ENCODE peak calls at places on chromosomes 6 and 20, in five cellular contexts. One of them, this sample, is unnamed.

GRCh38 chr6:143805832-143806281 is 37.3 kb upstream of the LTV1 start:
- DNase-seq in breast epithelium: no peak
- DNase-seq in IMR-90: peak; percentile 80
- DNase-seq in tibial nerve: no peak
- DNase-seq in uterus: no peak
- DNase-seq in this sample: no peak

GRCh38 chr6:65924411-65924810 is 217.4 kb upstream of the EYS start:
- DNase-seq in uterus: no peak
- DNase-seq in IMR-90: no peak
- DNase-seq in breast epithelium: no peak
- DNase-seq in tibial nerve: no peak
- DNase-seq in this sample: no peak

GRCh38 chr6:73680289-73680688 is 15.7 kb upstream of the CD109 start:
- DNase-seq in IMR-90: no peak
- DNase-seq in tibial nerve: no peak
- DNase-seq in breast epithelium: no peak
- DNase-seq in uterus: no peak
- DNase-seq in this sample: no peak

GRCh38 chr6:164663634-164664033 is 645.8 kb downstream of the C6orf118 start:
- DNase-seq in tibial nerve: no peak
- DNase-seq in IMR-90: no peak
- DNase-seq in uterus: no peak
- DNase-seq in breast epithelium: no peak
- DNase-seq in this sample: no peak

GRCh38 chr20:43040427-43040826 is 149.3 kb downstream of the PTPRT start:
- DNase-seq in tibial nerve: no peak
- DNase-seq in uterus: no peak
- DNase-seq in breast epithelium: no peak
- DNase-seq in IMR-90: no peak
- DNase-seq in this sample: peak; percentile 11

GRCh38 chr6:32081168-32081624 is 27.9 kb downstream of the TNXB start:
- DNase-seq in uterus: peak; percentile 90
- DNase-seq in IMR-90: peak; percentile 89
- DNase-seq in tibial nerve: peak; percentile 65
- DNase-seq in breast epithelium: peak; percentile 52
- DNase-seq in this sample: peak; percentile 95

GRCh38 chr20:58542411-58543095 is 27.4 kb upstream of the APCDD1L start:
- DNase-seq in uterus: no peak
- DNase-seq in breast epithelium: no peak
- DNase-seq in tibial nerve: no peak
- DNase-seq in IMR-90: peak; percentile 36
- DNase-seq in this sample: no peak

GRCh38 chr6:119671105-119671504 is 321.5 kb upstream of the MAN1A1 start:
- DNase-seq in IMR-90: no peak
- DNase-seq in breast epithelium: no peak
- DNase-seq in tibial nerve: no peak
- DNase-seq in uterus: no peak
- DNase-seq in this sample: no peak

GRCh38 chr6:43269273-43270007 is 26.2 kb downstream of the TTBK1 start:
- DNase-seq in uterus: no peak
- DNase-seq in tibial nerve: no peak
- DNase-seq in breast epithelium: no peak
- DNase-seq in IMR-90: no peak
- DNase-seq in this sample: no peak

GRCh38 chr6:11538799-11539468 is 1.4 kb downstream of the TMEM170B start:
- DNase-seq in IMR-90: no peak
- DNase-seq in breast epithelium: no peak
- DNase-seq in uterus: no peak
- DNase-seq in tibial nerve: no peak
- DNase-seq in this sample: no peak

GRCh38 chr6:11536795-11537194 is 754 bp upstream of the TMEM170B start:
- DNase-seq in uterus: peak; percentile 21
- DNase-seq in tibial nerve: no peak
- DNase-seq in IMR-90: no peak
- DNase-seq in breast epithelium: no peak
- DNase-seq in this sample: no peak

GRCh38 chr6:11535801-11536230 is 1.7 kb upstream of the TMEM170B start:
- DNase-seq in tibial nerve: no peak
- DNase-seq in uterus: no peak
- DNase-seq in IMR-90: peak; percentile 46
- DNase-seq in breast epithelium: no peak
- DNase-seq in this sample: peak; percentile 23

GRCh38 chr6:11538049-11538798 is 675 bp downstream of the TMEM170B start:
- DNase-seq in breast epithelium: no peak
- DNase-seq in uterus: peak; percentile 31
- DNase-seq in IMR-90: no peak
- DNase-seq in tibial nerve: no peak
- DNase-seq in this sample: no peak

DNA sequence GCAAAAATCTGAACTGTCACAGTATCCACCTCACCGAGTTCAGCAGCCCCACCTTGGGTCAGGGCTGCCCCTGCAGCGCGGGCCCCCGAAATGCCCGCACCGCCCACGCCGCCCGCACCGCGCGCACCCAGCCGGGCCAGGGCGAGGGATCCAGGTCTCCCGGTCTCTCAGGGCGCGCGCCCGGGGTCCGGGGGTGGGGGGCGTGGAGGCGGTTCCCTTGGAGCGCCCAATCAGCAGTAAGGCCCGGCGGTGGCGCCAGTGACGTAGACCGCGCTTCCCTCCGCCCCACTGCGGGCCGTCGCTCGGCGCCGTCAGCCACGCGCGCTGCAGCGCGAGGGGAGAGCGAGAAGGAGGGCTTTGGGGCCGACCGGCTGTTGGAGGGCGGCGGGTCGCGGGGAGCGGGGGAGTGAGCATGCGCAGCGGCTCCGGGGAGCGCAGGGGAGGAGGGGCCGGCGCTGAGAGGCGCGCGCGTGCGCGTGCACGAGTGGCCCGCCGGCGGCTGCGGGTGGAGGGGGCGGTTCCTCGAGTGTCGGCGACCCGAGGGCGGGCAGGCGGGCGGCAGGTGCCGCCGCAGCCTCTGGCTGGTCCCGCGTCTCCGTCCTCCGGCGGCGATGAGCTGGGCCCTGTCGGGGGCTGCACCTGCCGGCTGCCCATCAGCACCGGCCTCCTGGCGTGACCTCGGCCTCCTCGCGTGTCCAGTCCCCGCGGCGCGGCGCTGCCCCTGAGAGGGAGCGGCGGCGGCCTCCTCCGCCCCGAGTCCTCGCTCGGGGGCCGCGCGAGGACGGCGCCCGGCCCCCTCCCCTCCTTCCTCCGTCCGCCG is at the start of gene TMEM170B:
- DNase-seq in uterus: peak; percentile 92
- DNase-seq in IMR-90: peak; percentile 81
- DNase-seq in tibial nerve: peak; percentile 78
- DNase-seq in breast epithelium: peak; percentile 84
- DNase-seq in this sample: peak; percentile 87
- TF ChIP-seq POLR2A in uterus: peak; percentile 81
- TF ChIP-seq POLR2A in IMR-90: no peak
- TF ChIP-seq POLR2A in tibial nerve: peak; percentile 71
- TF ChIP-seq POLR2A in breast epithelium: no peak
- TF ChIP-seq POLR2A in this sample: peak; percentile 34

GRCh38 chr6:24710519-24711303 is 8.2 kb downstream of the C6orf62 start:
- DNase-seq in IMR-90: no peak
- DNase-seq in tibial nerve: no peak
- DNase-seq in breast epithelium: no peak
- DNase-seq in uterus: no peak
- DNase-seq in this sample: no peak
- TF ChIP-seq POLR2A in IMR-90: no peak
- TF ChIP-seq POLR2A in tibial nerve: no peak
- TF ChIP-seq POLR2A in breast epithelium: no peak
- TF ChIP-seq POLR2A in uterus: no peak
- TF ChIP-seq POLR2A in this sample: no peak

GRCh38 chr6:113855500-113856010 is 1.6 kb upstream of the MARCKS start:
- DNase-seq in IMR-90: peak; percentile 55
- DNase-seq in uterus: peak; percentile 36
- DNase-seq in tibial nerve: no peak
- DNase-seq in breast epithelium: no peak
- DNase-seq in this sample: no peak
- TF ChIP-seq POLR2A in IMR-90: no peak
- TF ChIP-seq POLR2A in uterus: no peak
- TF ChIP-seq POLR2A in tibial nerve: no peak
- TF ChIP-seq POLR2A in breast epithelium: no peak
- TF ChIP-seq POLR2A in this sample: no peak

GRCh38 chr20:10502098-10502526 is 67.0 kb downstream of the SLX4IP start:
- DNase-seq in tibial nerve: no peak
- DNase-seq in uterus: no peak
- DNase-seq in breast epithelium: no peak
- DNase-seq in IMR-90: no peak
- DNase-seq in this sample: no peak
- TF ChIP-seq POLR2A in tibial nerve: no peak
- TF ChIP-seq POLR2A in uterus: no peak
- TF ChIP-seq POLR2A in breast epithelium: no peak
- TF ChIP-seq POLR2A in IMR-90: no peak
- TF ChIP-seq POLR2A in this sample: no peak

DNA sequence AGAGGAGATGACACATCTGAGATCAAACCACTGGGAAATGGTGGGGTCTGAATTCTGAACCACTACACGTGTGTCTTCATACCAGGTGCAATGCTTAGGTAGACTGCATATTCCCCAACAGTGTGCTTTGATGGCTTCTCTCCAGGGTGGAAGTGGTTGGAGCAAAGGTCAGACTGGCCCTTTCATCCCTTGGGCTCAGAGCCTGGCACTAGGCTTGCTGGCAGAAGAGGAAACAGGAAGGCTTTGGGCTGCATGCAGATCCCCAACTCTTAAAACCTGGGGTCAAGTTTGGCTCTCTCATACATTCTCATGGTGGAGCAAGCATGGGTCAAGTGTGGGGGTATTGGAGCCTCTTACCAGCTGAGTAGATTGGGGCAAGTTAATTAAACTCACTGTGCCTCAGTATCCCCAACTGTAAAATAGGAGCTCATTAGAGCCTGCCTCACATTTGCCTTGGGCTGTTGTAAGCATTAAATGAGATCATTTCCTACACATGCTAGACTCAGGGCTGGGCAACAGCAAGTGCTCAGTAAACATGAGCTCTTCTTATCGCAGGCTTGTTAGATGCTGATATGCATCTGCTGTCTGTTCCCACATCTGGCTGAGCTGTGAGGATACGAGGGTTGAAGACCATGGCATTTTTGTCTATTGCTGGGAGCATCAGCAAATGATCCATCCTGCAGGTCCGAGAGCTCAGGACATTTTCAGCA is 51.6 kb upstream of the FAM83D start:
- DNase-seq in uterus: no peak
- DNase-seq in breast epithelium: no peak
- DNase-seq in tibial nerve: no peak
- DNase-seq in IMR-90: no peak
- DNase-seq in this sample: no peak
- TF ChIP-seq POLR2A in uterus: no peak
- TF ChIP-seq POLR2A in breast epithelium: no peak
- TF ChIP-seq POLR2A in tibial nerve: no peak
- TF ChIP-seq POLR2A in IMR-90: no peak
- TF ChIP-seq POLR2A in this sample: no peak

GRCh38 chr6:170051229-170052172 is 239.4 kb downstream of the DLL1 start:
- DNase-seq in breast epithelium: no peak
- DNase-seq in tibial nerve: no peak
- DNase-seq in uterus: no peak
- DNase-seq in IMR-90: no peak
- DNase-seq in this sample: no peak

GRCh38 chr6:170048615-170049256 is 242.1 kb downstream of the DLL1 start:
- DNase-seq in breast epithelium: no peak
- DNase-seq in uterus: no peak
- DNase-seq in IMR-90: peak; percentile 33
- DNase-seq in tibial nerve: no peak
- DNase-seq in this sample: no peak

GRCh38 chr6:170050591-170051041 is 240.3 kb downstream of the DLL1 start:
- DNase-seq in tibial nerve: no peak
- DNase-seq in breast epithelium: no peak
- DNase-seq in uterus: no peak
- DNase-seq in IMR-90: no peak
- DNase-seq in this sample: no peak

GRCh38 chr6:170047813-170048212 is 243.1 kb downstream of the DLL1 start:
- DNase-seq in tibial nerve: no peak
- DNase-seq in IMR-90: no peak
- DNase-seq in breast epithelium: no peak
- DNase-seq in uterus: no peak
- DNase-seq in this sample: no peak

GRCh38 chr6:170049641-170050491 is 241.0 kb downstream of the DLL1 start:
- DNase-seq in uterus: peak; percentile 90
- DNase-seq in tibial nerve: peak; percentile 48
- DNase-seq in breast epithelium: peak; percentile 67
- DNase-seq in IMR-90: peak; percentile 50
- DNase-seq in this sample: no peak
- TF ChIP-seq POLR2A in uterus: no peak
- TF ChIP-seq POLR2A in tibial nerve: no peak
- TF ChIP-seq POLR2A in breast epithelium: no peak
- TF ChIP-seq POLR2A in IMR-90: no peak
- TF ChIP-seq POLR2A in this sample: no peak

DNA sequence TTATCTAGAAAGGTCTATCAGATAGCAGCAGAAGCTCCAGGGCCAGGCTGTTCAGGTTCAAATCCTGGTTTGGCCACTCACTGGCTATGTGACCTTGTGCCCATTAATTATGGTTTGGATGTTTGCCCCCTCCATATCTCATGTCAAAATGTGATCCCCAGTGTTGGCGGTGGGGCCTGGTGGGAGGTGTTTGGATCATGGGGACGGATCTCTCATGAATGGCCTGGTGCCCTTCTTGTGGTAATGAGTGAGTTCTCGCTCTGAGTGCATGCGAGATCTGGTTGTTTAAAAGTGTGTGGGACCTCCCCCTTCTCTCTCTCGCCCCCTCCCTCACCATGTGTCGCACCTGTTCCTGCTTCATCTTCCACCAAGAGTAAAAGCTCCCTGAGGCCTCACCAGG is 240.9 kb downstream of the LRFN2 start:
- DNase-seq in tibial nerve: no peak
- DNase-seq in uterus: no peak
- DNase-seq in breast epithelium: peak; percentile 4
- DNase-seq in IMR-90: no peak
- DNase-seq in this sample: no peak
- TF ChIP-seq POLR2A in tibial nerve: no peak
- TF ChIP-seq POLR2A in uterus: no peak
- TF ChIP-seq POLR2A in breast epithelium: no peak
- TF ChIP-seq POLR2A in IMR-90: no peak
- TF ChIP-seq POLR2A in this sample: no peak

GRCh38 chr6:37777272-37777736 is 42.2 kb upstream of the ZFAND3 start:
- DNase-seq in tibial nerve: no peak
- DNase-seq in IMR-90: no peak
- DNase-seq in uterus: no peak
- DNase-seq in breast epithelium: no peak
- DNase-seq in this sample: no peak
- TF ChIP-seq POLR2A in tibial nerve: no peak
- TF ChIP-seq POLR2A in IMR-90: no peak
- TF ChIP-seq POLR2A in uterus: no peak
- TF ChIP-seq POLR2A in breast epithelium: no peak
- TF ChIP-seq POLR2A in this sample: no peak

GRCh38 chr20:17956099-17956685 is 12.4 kb downstream of the SNX5 start:
- DNase-seq in IMR-90: no peak
- DNase-seq in uterus: no peak
- DNase-seq in breast epithelium: no peak
- DNase-seq in tibial nerve: no peak
- DNase-seq in this sample: no peak
- TF ChIP-seq POLR2A in IMR-90: no peak
- TF ChIP-seq POLR2A in uterus: no peak
- TF ChIP-seq POLR2A in breast epithelium: no peak
- TF ChIP-seq POLR2A in tibial nerve: no peak
- TF ChIP-seq POLR2A in this sample: no peak